ENCODE peak calls at places on chromosomes 3 and 15, in six cellular contexts. One of them, this sample, is unnamed.

GRCh38 chr3:126834596-126835471 is 130.8 kb downstream of the CHCHD6 start:
- DNase-seq in sigmoid colon: peak; percentile 21
- DNase-seq in cardiac muscle cell: no peak
- DNase-seq in astrocyte of the cerebellum: no peak
- DNase-seq in GM13976: no peak
- DNase-seq in AG04449: no peak
- DNase-seq in this sample: no peak

GRCh38 chr15:55420171-55420871 is 12.0 kb downstream of the PIERCE2 start:
- DNase-seq in sigmoid colon: no peak
- DNase-seq in cardiac muscle cell: no peak
- DNase-seq in astrocyte of the cerebellum: no peak
- DNase-seq in GM13976: no peak
- DNase-seq in AG04449: no peak
- DNase-seq in this sample: no peak

GRCh38 chr3:187717572-187717971 is 15.2 kb upstream of the RTP2 start:
- DNase-seq in sigmoid colon: no peak
- DNase-seq in cardiac muscle cell: no peak
- DNase-seq in astrocyte of the cerebellum: no peak
- DNase-seq in GM13976: no peak
- DNase-seq in AG04449: no peak
- DNase-seq in this sample: no peak

GRCh38 chr3:72379500-72380187 is 468.6 kb downstream of the SHQ1 start:
- DNase-seq in sigmoid colon: no peak
- DNase-seq in cardiac muscle cell: no peak
- DNase-seq in astrocyte of the cerebellum: no peak
- DNase-seq in GM13976: no peak
- DNase-seq in AG04449: no peak
- DNase-seq in this sample: no peak

GRCh38 chr3:17088017-17088416 is 203.3 kb downstream of the PLCL2 start:
- DNase-seq in sigmoid colon: no peak
- DNase-seq in cardiac muscle cell: no peak
- DNase-seq in astrocyte of the cerebellum: no peak
- DNase-seq in GM13976: no peak
- DNase-seq in AG04449: no peak
- DNase-seq in this sample: no peak

GRCh38 chr15:70376929-70377691 is 279.4 kb upstream of the TLE3 start:
- DNase-seq in sigmoid colon: peak; percentile 83
- DNase-seq in cardiac muscle cell: peak; percentile 71
- DNase-seq in astrocyte of the cerebellum: peak; percentile 48
- DNase-seq in GM13976: no peak
- DNase-seq in AG04449: peak; percentile 3
- DNase-seq in this sample: peak; percentile 61

GRCh38 chr3:13569201-13569600 is 20.3 kb downstream of the FBLN2 start:
- DNase-seq in sigmoid colon: no peak
- DNase-seq in cardiac muscle cell: no peak
- DNase-seq in astrocyte of the cerebellum: no peak
- DNase-seq in GM13976: no peak
- DNase-seq in AG04449: no peak
- DNase-seq in this sample: no peak

GRCh38 chr3:3259181-3259580 is 79.7 kb upstream of the CRBN start:
- DNase-seq in sigmoid colon: no peak
- DNase-seq in cardiac muscle cell: no peak
- DNase-seq in astrocyte of the cerebellum: no peak
- DNase-seq in GM13976: no peak
- DNase-seq in AG04449: no peak
- DNase-seq in this sample: no peak

GRCh38 chr15:70272565-70273355 is 175.0 kb upstream of the TLE3 start:
- DNase-seq in sigmoid colon: peak; percentile 40
- DNase-seq in cardiac muscle cell: no peak
- DNase-seq in astrocyte of the cerebellum: no peak
- DNase-seq in GM13976: no peak
- DNase-seq in AG04449: no peak
- DNase-seq in this sample: no peak

GRCh38 chr15:92853222-92853621 is 46.9 kb upstream of the CHD2 start:
- DNase-seq in sigmoid colon: no peak
- DNase-seq in cardiac muscle cell: no peak
- DNase-seq in astrocyte of the cerebellum: no peak
- DNase-seq in GM13976: no peak
- DNase-seq in AG04449: no peak
- DNase-seq in this sample: no peak

GRCh38 chr3:101377209-101377608 is 56.8 kb upstream of the IMPG2 start:
- DNase-seq in sigmoid colon: no peak
- DNase-seq in cardiac muscle cell: no peak
- DNase-seq in astrocyte of the cerebellum: no peak
- DNase-seq in GM13976: no peak
- DNase-seq in AG04449: no peak
- DNase-seq in this sample: no peak

GRCh38 chr15:83837946-83838571 is 184.1 kb downstream of the ADAMTSL3 start:
- DNase-seq in sigmoid colon: no peak
- DNase-seq in cardiac muscle cell: peak; percentile 65
- DNase-seq in astrocyte of the cerebellum: no peak
- DNase-seq in GM13976: peak; percentile 13
- DNase-seq in AG04449: no peak
- DNase-seq in this sample: peak; percentile 56

GRCh38 chr3:120682095-120682681 is at the start of gene HGD:
- DNase-seq in sigmoid colon: no peak
- DNase-seq in cardiac muscle cell: no peak
- DNase-seq in astrocyte of the cerebellum: no peak
- DNase-seq in GM13976: no peak
- DNase-seq in AG04449: no peak
- DNase-seq in this sample: no peak

GRCh38 chr15:74789171-74789627 is 7.3 kb downstream of the CSK start:
- DNase-seq in sigmoid colon: peak; percentile 61
- DNase-seq in cardiac muscle cell: no peak
- DNase-seq in astrocyte of the cerebellum: no peak
- DNase-seq in GM13976: no peak
- DNase-seq in AG04449: no peak
- DNase-seq in this sample: no peak

GRCh38 chr3:175732053-175732452 is 872.9 kb downstream of the NAALADL2 start:
- DNase-seq in sigmoid colon: no peak
- DNase-seq in cardiac muscle cell: no peak
- DNase-seq in astrocyte of the cerebellum: no peak
- DNase-seq in GM13976: no peak
- DNase-seq in AG04449: no peak
- DNase-seq in this sample: no peak

GRCh38 chr3:54122802-54123537 is 618 bp downstream of the CACNA2D3 start:
- DNase-seq in sigmoid colon: no peak
- DNase-seq in cardiac muscle cell: no peak
- DNase-seq in astrocyte of the cerebellum: no peak
- DNase-seq in GM13976: peak; percentile 38
- DNase-seq in AG04449: no peak
- DNase-seq in this sample: no peak

GRCh38 chr3:99878005-99878404 is 60.3 kb downstream of the CMSS1 start:
- DNase-seq in sigmoid colon: no peak
- DNase-seq in cardiac muscle cell: no peak
- DNase-seq in astrocyte of the cerebellum: no peak
- DNase-seq in GM13976: no peak
- DNase-seq in AG04449: no peak
- DNase-seq in this sample: no peak

GRCh38 chr15:24956131-24956838 is 1.5 kb downstream of the SNRPN start:
- DNase-seq in sigmoid colon: peak; percentile 90
- DNase-seq in cardiac muscle cell: peak; percentile 79
- DNase-seq in astrocyte of the cerebellum: peak; percentile 41
- DNase-seq in GM13976: peak; percentile 73
- DNase-seq in AG04449: no peak
- DNase-seq in this sample: peak; percentile 67

GRCh38 chr3:195812366-195812765 is 637 bp upstream of the MUC4 start:
- DNase-seq in sigmoid colon: peak; percentile 48
- DNase-seq in cardiac muscle cell: no peak
- DNase-seq in astrocyte of the cerebellum: no peak
- DNase-seq in GM13976: no peak
- DNase-seq in AG04449: no peak
- DNase-seq in this sample: no peak

DNA sequence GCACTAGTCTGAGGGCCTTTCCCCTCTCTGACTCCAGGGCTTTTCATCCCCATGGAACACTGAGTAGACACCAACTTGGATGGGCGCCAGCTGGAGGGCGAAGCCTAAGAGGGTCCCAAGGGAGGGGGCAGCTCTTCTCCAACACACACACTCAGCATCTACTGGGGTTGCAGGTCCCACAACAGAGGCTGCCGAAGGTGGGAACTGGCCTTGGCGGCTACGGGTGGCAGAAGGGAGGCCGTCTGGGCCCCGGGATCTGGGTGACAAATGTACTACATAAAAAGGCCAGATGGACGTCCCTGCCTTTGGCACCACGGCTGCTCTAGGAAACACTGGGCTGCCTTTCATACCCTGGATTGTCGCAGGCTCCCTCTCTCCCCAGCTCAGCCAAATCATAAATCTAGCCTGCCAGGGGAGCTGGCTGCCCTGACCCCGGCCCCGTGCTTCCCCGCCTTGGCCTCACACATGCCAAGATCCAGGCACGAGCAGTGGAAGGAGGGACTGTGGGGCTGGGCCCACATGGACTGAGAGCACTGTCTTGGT is 31.5 kb downstream of the SEMA5B start:
- DNase-seq in sigmoid colon: no peak
- DNase-seq in cardiac muscle cell: no peak
- DNase-seq in astrocyte of the cerebellum: no peak
- DNase-seq in GM13976: no peak
- DNase-seq in AG04449: no peak
- DNase-seq in this sample: no peak
- TF ChIP-seq CTCF in sigmoid colon: no peak
- TF ChIP-seq CTCF in cardiac muscle cell: no peak
- TF ChIP-seq CTCF in astrocyte of the cerebellum: no peak
- TF ChIP-seq CTCF in GM13976: no peak
- TF ChIP-seq CTCF in AG04449: no peak
- TF ChIP-seq CTCF in this sample: no peak

DNA sequence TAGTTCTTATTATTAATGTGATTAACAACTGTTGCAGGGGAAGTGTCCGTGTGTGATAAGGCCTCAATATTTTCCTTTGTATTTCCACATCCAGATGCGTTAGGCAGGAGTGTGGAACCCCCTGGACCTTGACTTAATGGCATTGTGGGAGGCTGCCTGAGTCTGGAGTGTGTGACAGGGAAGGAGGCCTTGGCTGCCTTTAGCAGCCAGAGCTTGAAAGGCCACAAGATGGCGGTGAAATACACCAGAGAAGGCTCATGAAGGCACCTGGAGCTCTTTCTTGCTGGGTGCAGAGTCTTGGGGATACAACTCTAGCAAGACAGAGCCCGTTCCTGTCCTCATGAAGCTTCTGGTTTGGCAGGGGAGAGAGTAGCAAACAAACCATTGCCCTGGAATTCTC is 36.9 kb downstream of the POLR2M start:
- DNase-seq in sigmoid colon: no peak
- DNase-seq in cardiac muscle cell: peak; percentile 9
- DNase-seq in astrocyte of the cerebellum: no peak
- DNase-seq in GM13976: no peak
- DNase-seq in AG04449: no peak
- DNase-seq in this sample: no peak
- TF ChIP-seq CTCF in sigmoid colon: no peak
- TF ChIP-seq CTCF in cardiac muscle cell: peak; percentile 21
- TF ChIP-seq CTCF in astrocyte of the cerebellum: no peak
- TF ChIP-seq CTCF in GM13976: no peak
- TF ChIP-seq CTCF in AG04449: peak; percentile 3
- TF ChIP-seq CTCF in this sample: no peak

GRCh38 chr3:50210510-50211367 is 5.7 kb downstream of the SLC38A3 start:
- DNase-seq in sigmoid colon: no peak
- DNase-seq in cardiac muscle cell: no peak
- DNase-seq in astrocyte of the cerebellum: no peak
- DNase-seq in GM13976: no peak
- DNase-seq in AG04449: no peak
- DNase-seq in this sample: no peak

GRCh38 chr3:50213383-50213782 is 8.3 kb downstream of the SLC38A3 start:
- DNase-seq in sigmoid colon: no peak
- DNase-seq in cardiac muscle cell: no peak
- DNase-seq in astrocyte of the cerebellum: no peak
- DNase-seq in GM13976: no peak
- DNase-seq in AG04449: no peak
- DNase-seq in this sample: no peak

GRCh38 chr3:50212971-50213370 is 7.9 kb downstream of the SLC38A3 start:
- DNase-seq in sigmoid colon: no peak
- DNase-seq in cardiac muscle cell: no peak
- DNase-seq in astrocyte of the cerebellum: no peak
- DNase-seq in GM13976: no peak
- DNase-seq in AG04449: no peak
- DNase-seq in this sample: no peak

GRCh38 chr3:50211930-50212329 is 6.9 kb downstream of the SLC38A3 start:
- DNase-seq in sigmoid colon: no peak
- DNase-seq in cardiac muscle cell: no peak
- DNase-seq in astrocyte of the cerebellum: no peak
- DNase-seq in GM13976: no peak
- DNase-seq in AG04449: no peak
- DNase-seq in this sample: no peak

DNA sequence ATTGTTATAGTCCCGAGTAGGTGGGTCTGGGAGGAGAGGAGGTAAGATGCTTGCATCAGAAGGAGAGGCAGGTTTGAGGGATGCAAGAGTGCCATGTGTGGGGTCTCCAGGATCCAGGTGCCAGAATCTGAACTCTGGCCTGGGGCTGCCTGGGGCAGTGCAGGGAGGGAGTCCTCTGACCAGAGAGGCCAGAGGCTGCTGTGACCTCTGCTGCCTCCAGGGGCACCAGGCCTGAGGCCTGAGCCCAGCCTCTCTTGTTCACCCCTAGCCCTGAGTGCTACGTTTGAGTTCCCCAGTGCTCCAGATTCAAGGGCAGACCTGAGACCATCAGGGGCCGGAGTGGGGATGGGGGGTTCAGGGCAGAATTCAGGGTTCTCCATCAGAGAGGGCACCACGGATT is 7.4 kb downstream of the SLC38A3 start:
- DNase-seq in sigmoid colon: no peak
- DNase-seq in cardiac muscle cell: no peak
- DNase-seq in astrocyte of the cerebellum: no peak
- DNase-seq in GM13976: no peak
- DNase-seq in AG04449: no peak
- DNase-seq in this sample: peak; percentile 43
- TF ChIP-seq CTCF in sigmoid colon: no peak
- TF ChIP-seq CTCF in cardiac muscle cell: peak; percentile 7
- TF ChIP-seq CTCF in astrocyte of the cerebellum: no peak
- TF ChIP-seq CTCF in GM13976: peak; percentile 4
- TF ChIP-seq CTCF in AG04449: no peak
- TF ChIP-seq CTCF in this sample: peak; percentile 23

DNA sequence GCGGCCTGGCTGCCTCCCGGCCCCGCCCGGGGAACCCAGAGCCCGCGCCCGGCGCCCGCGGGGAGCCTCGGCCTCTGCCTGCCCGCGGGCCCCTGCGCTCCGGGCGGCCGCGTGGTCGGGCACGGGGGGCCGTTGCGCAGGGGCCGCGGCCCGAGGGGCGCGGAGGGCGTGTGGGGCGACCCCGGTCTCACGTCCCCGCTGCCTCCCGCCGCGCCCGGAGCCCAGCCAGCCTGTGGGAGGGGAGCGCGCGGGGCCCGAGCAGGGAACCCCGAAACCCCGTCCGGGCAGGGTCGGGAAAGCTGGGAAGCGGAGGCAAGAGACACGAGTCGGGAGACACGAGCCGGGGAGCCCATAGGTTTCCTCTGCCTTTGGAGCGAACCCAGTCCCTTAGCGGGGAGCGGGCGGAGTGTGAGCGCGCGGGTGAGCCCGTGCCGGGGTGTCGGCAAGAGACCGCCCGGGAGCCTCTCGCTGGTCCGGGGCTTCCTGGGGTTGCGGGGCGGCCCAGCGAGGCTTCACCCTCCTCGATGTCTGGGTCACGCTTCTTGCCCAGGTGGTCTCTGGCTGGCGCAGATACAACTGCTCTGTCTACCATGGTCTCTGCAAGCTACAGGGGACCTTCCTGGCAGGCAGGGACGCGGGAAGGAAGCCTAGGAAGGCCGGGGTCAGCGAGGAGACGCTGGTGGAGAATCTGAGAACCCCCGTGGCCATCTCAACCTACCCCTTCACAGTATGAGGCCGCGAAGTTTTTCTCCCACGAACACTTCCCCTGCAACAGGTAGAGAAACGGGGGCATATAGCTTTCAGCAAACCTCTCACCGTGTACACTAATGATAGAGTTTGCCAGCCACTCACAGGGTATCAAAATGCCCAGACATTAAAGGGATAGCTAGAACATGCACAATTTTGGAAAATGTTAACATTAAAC is 586 bp downstream of the LRRK1 start:
- DNase-seq in sigmoid colon: no peak
- DNase-seq in cardiac muscle cell: peak; percentile 23
- DNase-seq in astrocyte of the cerebellum: no peak
- DNase-seq in GM13976: peak; percentile 60
- DNase-seq in AG04449: no peak
- DNase-seq in this sample: peak; percentile 22
- TF ChIP-seq CTCF in sigmoid colon: no peak
- TF ChIP-seq CTCF in cardiac muscle cell: no peak
- TF ChIP-seq CTCF in astrocyte of the cerebellum: no peak
- TF ChIP-seq CTCF in GM13976: no peak
- TF ChIP-seq CTCF in AG04449: no peak
- TF ChIP-seq CTCF in this sample: no peak